ENCODE peak calls at places on chromosomes 11 and 22, in five cellular contexts. M, T, Z, R and Q are unnamed samples.

GRCh38 chr11:123426766-123427165 is 3.3 kb upstream of the GRAMD1B start:
- DNase-seq in M (peak; percentile 62), T (no peak), Z (no peak), R (no peak), Q (no peak)

GRCh38 chr11:19040051-19040450 is 20.5 kb downstream of the MRGPRX2 start:
- DNase-seq in M (no peak), T (no peak), Z (no peak), R (no peak), Q (no peak)

GRCh38 chr11:78868563-78868962 is 293.9 kb upstream of the NARS2 start:
- DNase-seq in M (no peak), T (no peak), Z (no peak), R (no peak), Q (no peak)

GRCh38 chr22:48908547-48908946 is 919.1 kb downstream of the BRD1 start:
- DNase-seq in M (no peak), T (no peak), Z (no peak), R (peak; percentile 30), Q (no peak)

GRCh38 chr11:3129591-3130268 is 35.4 kb downstream of the OSBPL5 start:
- DNase-seq in M (no peak), T (peak; percentile 19), Z (no peak), R (no peak), Q (no peak)

GRCh38 chr11:73327812-73328364 is 19.8 kb downstream of the ARHGEF17 start:
- DNase-seq in M (no peak), T (no peak), Z (no peak), R (no peak), Q (no peak)

GRCh38 chr11:78313181-78313788 is 104.3 kb downstream of the GAB2 start:
- DNase-seq in M (peak; percentile 38), T (no peak), Z (peak; percentile 86), R (no peak), Q (no peak)

GRCh38 chr11:8930456-8931175 is 2.1 kb downstream of the C11orf16 start:
- DNase-seq in M (no peak), T (no peak), Z (no peak), R (no peak), Q (no peak)

GRCh38 chr11:83671295-83671694 is 385.1 kb upstream of the CCDC90B start:
- DNase-seq in M (no peak), T (no peak), Z (no peak), R (no peak), Q (no peak)

GRCh38 chr11:68009391-68010000 is 631 bp upstream of the ALDH3B1 start:
- DNase-seq in M (no peak), T (no peak), Z (peak; percentile 39), R (no peak), Q (no peak)

GRCh38 chr11:71446942-71447688 is 1.1 kb downstream of the DHCR7 start:
- DNase-seq in M (no peak), T (no peak), Z (peak; percentile 94), R (no peak), Q (no peak)

GRCh38 chr11:34263462-34264186 is 94.2 kb downstream of the ABTB2 start:
- DNase-seq in M (peak; percentile 94), T (peak; percentile 58), Z (peak; percentile 85), R (peak; percentile 54), Q (no peak)

GRCh38 chr11:73746701-73747100 is 14.2 kb downstream of the RAB6A start:
- DNase-seq in M (no peak), T (no peak), Z (no peak), R (no peak), Q (no peak)

GRCh38 chr11:77236901-77237300 is 64.6 kb downstream of the GDPD4 start:
- DNase-seq in M (no peak), T (no peak), Z (peak; percentile 36), R (no peak), Q (no peak)

GRCh38 chr22:28479912-28480311 is 199.7 kb downstream of the TTC28 start:
- DNase-seq in M (no peak), T (no peak), Z (no peak), R (no peak), Q (no peak)

GRCh38 chr11:56748597-56748996 is at the start of gene OR9G4:
- DNase-seq in M (no peak), T (no peak), Z (no peak), R (no peak), Q (no peak)